ENCODE peak calls at places on chromosomes 16 and 17, in ten cellular contexts. D is NCI-H345; S is central memory CD8-positive, alpha-beta T cell; J is endothelial cell; Q is fibroblast of the conjunctiva; E is activated CD4-positive, CD25-positive, alpha-beta regulatory T cell treated with anti-CD3 and anti-CD28 coated beads, Interleukin-2, amount 50 U/mL, for 16 hours; W is NCI-H1417 treated with DMSO at 0.1 percent for 48 hours; R is ovary; G is suprapubic skin; Z is activated CD4-positive, alpha-beta T cell treated with anti-CD3 and anti-CD28 coated beads for 24 hours. B is an unnamed sample.

GRCh38 chr16:397135-397661 is at the start of gene NME4:
- DNase-seq in D (no peak), S (no peak), J (peak), Q (no peak), E (no peak), W (no peak), R (peak), G (no peak), Z (no peak), B (no peak)

GRCh38 chr16:89577055-89577759 is 1.6 kb downstream of the CPNE7 start:
- DNase-seq in D (no peak), S (no peak), J (no peak), Q (no peak), E (no peak), W (no peak), R (no peak), G (no peak), Z (no peak), B (no peak)

GRCh38 chr16:49952386-49952785 is 72.6 kb upstream of the CNEP1R1 start:
- DNase-seq in D (no peak), S (no peak), J (no peak), Q (no peak), E (no peak), W (no peak), R (no peak), G (no peak), Z (no peak), B (no peak)

GRCh38 chr17:43210576-43210975 is 1.1 kb upstream of the TMEM106A start:
- DNase-seq in D (no peak), S (no peak), J (no peak), Q (no peak), E (no peak), W (no peak), R (no peak), G (no peak), Z (no peak), B (no peak)

GRCh38 chr17:80457236-80457856 is 19.1 kb downstream of the NPTX1 start:
- DNase-seq in D (no peak), S (no peak), J (no peak), Q (no peak), E (no peak), W (no peak), R (no peak), G (no peak), Z (no peak), B (no peak)

GRCh38 chr16:72501739-72502653 is 330.0 kb upstream of the PMFBP1 start:
- DNase-seq in D (peak), S (no peak), J (peak), Q (peak), E (no peak), W (peak), R (peak), G (no peak), Z (no peak), B (peak)

GRCh38 chr16:27210174-27210573 is 6.8 kb downstream of the KDM8 start:
- DNase-seq in D (no peak), S (no peak), J (no peak), Q (no peak), E (no peak), W (no peak), R (no peak), G (no peak), Z (no peak), B (no peak)

GRCh38 chr16:28157768-28158535 is 53.8 kb downstream of the XPO6 start:
- DNase-seq in D (no peak), S (no peak), J (no peak), Q (peak), E (no peak), W (no peak), R (no peak), G (no peak), Z (no peak), B (no peak)

GRCh38 chr16:71343078-71343477 is 15.4 kb upstream of the CALB2 start:
- DNase-seq in D (no peak), S (no peak), J (no peak), Q (no peak), E (no peak), W (no peak), R (no peak), G (no peak), Z (no peak), B (no peak)

GRCh38 chr16:86931410-86931941 is 353.1 kb downstream of the FOXL1 start:
- DNase-seq in D (no peak), S (no peak), J (no peak), Q (no peak), E (no peak), W (no peak), R (peak), G (no peak), Z (no peak), B (no peak)

GRCh38 chr17:63275968-63276349 is 170.1 kb downstream of the CYB561 start:
- DNase-seq in D (no peak), S (no peak), J (no peak), Q (no peak), E (no peak), W (no peak), R (no peak), G (no peak), Z (no peak), B (no peak)

GRCh38 chr16:11667824-11668589 is at the start of gene SNN:
- DNase-seq in D (peak), S (peak), J (peak), Q (peak), E (peak), W (no peak), R (peak), G (peak), Z (peak), B (peak)

GRCh38 chr16:20612551-20613470 is 36.6 kb upstream of the ACSM2B start:
- DNase-seq in D (peak), S (no peak), J (no peak), Q (no peak), E (no peak), W (no peak), R (peak), G (no peak), Z (no peak), B (no peak)

GRCh38 chr17:8861482-8862181 is 5.8 kb downstream of the PIK3R6 start:
- DNase-seq in D (no peak), S (no peak), J (no peak), Q (no peak), E (no peak), W (no peak), R (no peak), G (no peak), Z (no peak), B (peak)

GRCh38 chr16:72536673-72537435 is 364.9 kb upstream of the PMFBP1 start:
- DNase-seq in D (no peak), S (no peak), J (no peak), Q (no peak), E (no peak), W (no peak), R (no peak), G (no peak), Z (no peak), B (no peak)

GRCh38 chr16:743794-744500 is 3.1 kb upstream of the CIAO3 start:
- DNase-seq in D (no peak), S (no peak), J (no peak), Q (no peak), E (no peak), W (no peak), R (no peak), G (no peak), Z (no peak), B (no peak)

GRCh38 chr17:77926967-77927366 is 31.5 kb upstream of the TNRC6C start:
- DNase-seq in D (no peak), S (no peak), J (no peak), Q (no peak), E (no peak), W (no peak), R (no peak), G (no peak), Z (no peak), B (no peak)

GRCh38 chr17:35238817-35239216 is 4.1 kb upstream of the SLFN5 start:
- DNase-seq in D (no peak), S (no peak), J (no peak), Q (no peak), E (no peak), W (no peak), R (no peak), G (no peak), Z (no peak), B (no peak)

GRCh38 chr17:63675231-63675606 is 24.7 kb downstream of the LIMD2 start:
- DNase-seq in D (no peak), S (no peak), J (no peak), Q (no peak), E (no peak), W (no peak), R (no peak), G (no peak), Z (no peak), B (no peak)

GRCh38 chr16:19170043-19170655 is 2.1 kb downstream of the SYT17 start:
- DNase-seq in D (no peak), S (no peak), J (no peak), Q (no peak), E (no peak), W (no peak), R (no peak), G (no peak), Z (no peak), B (no peak)

GRCh38 chr16:89550421-89550988 is 10.0 kb upstream of the RPL13 start:
- DNase-seq in D (no peak), S (no peak), J (no peak), Q (no peak), E (no peak), W (no peak), R (no peak), G (no peak), Z (no peak), B (no peak)

GRCh38 chr17:47956818-47957590 is 679 bp downstream of the PRR15L start:
- DNase-seq in D (no peak), S (no peak), J (no peak), Q (no peak), E (no peak), W (no peak), R (no peak), G (no peak), Z (no peak), B (no peak)

GRCh38 chr17:51045616-51046526 is 74.8 kb downstream of the SPAG9 start:
- DNase-seq in D (no peak), S (no peak), J (no peak), Q (no peak), E (no peak), W (no peak), R (no peak), G (no peak), Z (no peak), B (no peak)

GRCh38 chr16:27315333-27316037 is 1.7 kb downstream of the IL4R start:
- DNase-seq in D (no peak), S (no peak), J (no peak), Q (no peak), E (no peak), W (no peak), R (no peak), G (peak), Z (no peak), B (peak)

GRCh38 chr16:67349172-67349571 is 22.6 kb downstream of the LRRC36 start:
- DNase-seq in D (peak), S (no peak), J (no peak), Q (peak), E (no peak), W (no peak), R (no peak), G (no peak), Z (no peak), B (no peak)

GRCh38 chr17:37187262-37187661 is 188.5 kb upstream of the C17orf78 start:
- DNase-seq in D (no peak), S (no peak), J (no peak), Q (no peak), E (no peak), W (no peak), R (no peak), G (no peak), Z (no peak), B (no peak)